ENCODE peak calls at places on chromosomes 4 and X, in four cellular contexts. Z is spleen, L is endothelial cell of umbilical vein, S is esophagus muscularis mucosa. H is an unnamed sample.

GRCh38 chr4:37847311-37847710 is 20.8 kb downstream of the PGM2 start:
- DNase-seq in Z (no peak), L (no peak), S (no peak), H (no peak)

GRCh38 chr4:55397521-55398321 is 2.0 kb downstream of the TMEM165 start:
- DNase-seq in Z (no peak), L (peak; percentile 53), S (no peak), H (no peak)

GRCh38 chr4:38132140-38132673 is 172.0 kb downstream of the PTTG2 start:
- DNase-seq in Z (no peak), L (peak; percentile 92), S (no peak), H (no peak)

GRCh38 chr4:112183252-112183651 is 38.0 kb downstream of the FAM241A start:
- DNase-seq in Z (no peak), L (no peak), S (no peak), H (no peak)

GRCh38 chrX:129697204-129697829 is 41.5 kb upstream of the XPNPEP2 start:
- DNase-seq in Z (no peak), L (no peak), S (no peak), H (peak; percentile 58)

GRCh38 chr4:53315300-53315699 is 50.6 kb downstream of the SCFD2 start:
- DNase-seq in Z (no peak), L (no peak), S (no peak), H (no peak)

GRCh38 chr4:10007772-10008171 is 13.5 kb downstream of the SLC2A9 start:
- DNase-seq in Z (no peak), L (no peak), S (no peak), H (no peak)

GRCh38 chrX:137566746-137567473 is 983 bp downstream of the ZIC3 start:
- DNase-seq in Z (no peak), L (no peak), S (no peak), H (no peak)

GRCh38 chr4:48635310-48635709 is 144.8 kb downstream of the FRYL start:
- DNase-seq in Z (no peak), L (peak; percentile 59), S (no peak), H (no peak)

GRCh38 chrX:82218361-82218760 is 1016.5 kb downstream of the SH3BGRL start:
- DNase-seq in Z (no peak), L (no peak), S (no peak), H (no peak)

GRCh38 chrX:88883205-88883604 is 136.2 kb downstream of the CPXCR1 start:
- DNase-seq in Z (no peak), L (no peak), S (no peak), H (no peak)

GRCh38 chr4:113636877-113637276 is 124.7 kb downstream of the CAMK2D start:
- DNase-seq in Z (peak; percentile 75), L (no peak), S (no peak), H (no peak)

GRCh38 chrX:140733766-140734342 is 24.3 kb downstream of the LINC00632 start:
- DNase-seq in Z (no peak), L (peak; percentile 11), S (no peak), H (no peak)

GRCh38 chr4:27003602-27004238 is 143.1 kb downstream of the STIM2 start:
- DNase-seq in Z (no peak), L (no peak), S (no peak), H (no peak)

GRCh38 chr4:98994474-98995182 is 893 bp upstream of the METAP1 start:
- DNase-seq in Z (no peak), L (no peak), S (no peak), H (no peak)

DNA sequence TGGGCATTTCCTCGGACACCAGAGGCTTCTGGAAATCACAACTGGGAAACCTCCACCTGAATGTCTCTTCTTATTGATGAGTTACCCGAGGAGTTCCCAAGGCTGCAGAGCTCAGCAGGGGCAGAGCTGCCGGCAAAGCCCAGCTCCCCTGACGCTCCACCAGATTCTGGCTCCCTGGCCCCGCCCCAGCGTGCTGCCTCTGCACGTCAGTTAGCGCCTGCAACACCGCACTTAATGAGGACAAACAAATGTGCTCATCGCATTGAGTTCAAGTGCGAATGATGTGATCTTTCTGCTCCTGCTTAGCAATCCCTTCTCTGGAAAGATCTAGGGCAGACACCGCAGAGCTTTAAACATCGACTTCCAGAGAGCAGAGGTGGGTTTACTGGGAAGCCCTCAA is 55.5 kb upstream of the FBXW7 start:
- DNase-seq in Z (peak; percentile 79), L (peak; percentile 19), S (peak; percentile 92), H (no peak)
- H3K4me3 ChIP-seq in Z (no peak overlapping the region), L (no peak overlapping the region), S (peak overlapping the region; percentile 35), H (peak overlapping the region; percentile 7)

GRCh38 chr4:15672096-15672495 is 9.5 kb upstream of the FAM200B start:
- DNase-seq in Z (no peak), L (no peak), S (no peak), H (no peak)
- H3K4me1 ChIP-seq in Z (peaks cover 19% of the 10 kb centered on the region), L (peaks cover 12% of the 10 kb centered on the region), S (no peaks in the 10 kb centered on the region), H (no peaks in the 10 kb centered on the region)

DNA sequence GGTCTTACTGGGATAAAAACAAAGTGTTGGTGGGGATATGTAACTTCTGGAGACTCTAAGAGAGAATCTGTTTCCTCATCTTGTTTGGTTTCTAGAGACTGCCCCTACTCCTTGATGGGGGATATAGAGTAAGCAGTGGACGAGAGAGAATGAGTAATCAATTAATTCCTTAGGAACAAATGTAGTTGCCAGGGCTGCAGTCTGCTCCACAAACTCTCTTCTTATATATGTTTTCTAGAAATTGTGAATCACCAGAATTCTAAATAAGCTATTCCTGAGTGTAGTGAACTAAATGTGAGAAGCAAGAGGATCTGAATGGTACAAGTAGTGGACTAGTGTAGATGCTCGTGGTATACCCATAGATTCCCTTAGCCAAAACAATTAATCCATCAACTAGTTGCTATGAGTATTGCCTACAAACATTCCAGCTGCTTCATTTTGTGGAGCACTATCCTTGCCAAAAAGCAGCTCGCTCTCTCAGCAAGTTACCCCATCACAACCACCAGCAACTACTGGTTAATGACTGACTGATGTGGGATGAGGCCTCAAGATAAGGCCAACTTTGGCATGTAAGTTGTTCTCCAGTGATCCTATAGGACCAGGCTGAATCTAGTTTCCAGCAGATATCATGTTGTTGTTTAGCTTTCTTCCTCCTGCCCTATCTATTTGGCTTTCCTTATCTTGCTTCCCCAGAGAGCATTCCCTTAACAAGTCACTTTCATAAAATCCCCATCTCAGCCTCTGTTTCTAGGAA is 273.0 kb downstream of the SLC7A11 start:
- DNase-seq in Z (no peak), L (no peak), S (no peak), H (no peak)
- TF ChIP-seq POLR2AphosphoS5 in Z (no peak), L (no peak), S (no peak), H (no peak)

GRCh38 chr4:89438102-89438831 is 130.7 kb upstream of the GPRIN3 start:
- DNase-seq in Z (peak; percentile 65), L (peak; percentile 42), S (no peak), H (no peak)
- H3K4me3 ChIP-seq in Z (no peak overlapping the region), L (no peak overlapping the region), S (no peak overlapping the region), H (no peak overlapping the region)

GRCh38 chrX:132482632-132483031 is 6.2 kb downstream of the MBNL3 start:
- DNase-seq in Z (no peak), L (no peak), S (no peak), H (no peak)
- H3K4me1 ChIP-seq in Z (peaks cover 55% of the 10 kb centered on the region), L (peaks cover 12% of the 10 kb centered on the region), S (no peaks in the 10 kb centered on the region), H (peaks cover 19% of the 10 kb centered on the region)

DNA sequence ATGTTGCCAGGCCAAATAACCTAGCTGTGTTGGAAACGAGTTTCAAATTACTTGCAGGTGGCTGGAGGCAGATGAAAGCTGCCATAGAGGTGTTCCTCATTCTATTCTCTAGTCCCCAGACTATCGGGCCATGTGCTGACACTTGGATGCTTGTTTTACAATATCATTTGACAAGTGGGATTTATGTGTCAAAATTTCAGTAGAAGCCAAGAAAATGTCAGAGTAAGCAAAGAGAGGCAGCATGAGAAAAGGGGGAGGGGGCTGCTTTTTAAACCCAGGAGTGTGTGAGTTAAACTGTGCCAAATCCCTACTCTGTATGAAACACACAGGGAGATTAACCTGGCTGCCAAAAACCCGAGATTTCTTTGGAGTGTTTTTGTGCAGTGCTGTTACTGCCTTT is 330.7 kb downstream of the DCHS2 start:
- DNase-seq in Z (no peak), L (no peak), S (no peak), H (no peak)
- TF ChIP-seq POLR2AphosphoS5 in Z (no peak), L (no peak), S (no peak), H (no peak)

H was measured in vagina.